ENCODE peak calls at places on chromosomes 6 and 20, in six cellular contexts. X, J, D, F, V and S are unnamed samples.

GRCh38 chr6:147716434-147716833 is 207.9 kb downstream of the SAMD5 start:
- DNase-seq in X (no peak), D (no peak), V (no peak), F (no peak), J (no peak), S (no peak)

GRCh38 chr20:17939622-17940446 is 28.8 kb downstream of the SNX5 start:
- DNase-seq in F (no peak), V (no peak), J (no peak), D (no peak), X (no peak), S (no peak)

GRCh38 chr6:9126845-9127560 is 691.7 kb upstream of the SLC35B3 start:
- DNase-seq in X (peak), D (no peak), J (no peak), V (peak), F (no peak), S (no peak)

GRCh38 chr6:112253842-112254816 is at the start of gene LAMA4:
- DNase-seq in V (peak), X (peak), D (peak), F (no peak), J (no peak), S (peak)

GRCh38 chr6:155224031-155224451 is 39.8 kb upstream of the CLDN20 start:
- DNase-seq in F (no peak), V (peak), D (no peak), X (peak), J (no peak), S (no peak)

GRCh38 chr20:24289737-24290481 is 179.5 kb upstream of the SYNDIG1 start:
- DNase-seq in D (no peak), J (no peak), V (no peak), X (no peak), F (no peak), S (no peak)

GRCh38 chr6:107731422-107732319 is 92.4 kb downstream of the SCML4 start:
- DNase-seq in D (peak), V (peak), X (no peak), F (no peak), J (no peak), S (peak)

GRCh38 chr6:100057941-100058340 is 63.9 kb upstream of the MCHR2 start:
- DNase-seq in D (no peak), F (no peak), J (no peak), V (no peak), X (no peak), S (no peak)

GRCh38 chr6:142820336-142821016 is 124.5 kb downstream of the HIVEP2 start:
- DNase-seq in J (no peak), V (no peak), F (no peak), D (no peak), X (no peak), S (no peak)

GRCh38 chr6:17965397-17965796 is 22.0 kb downstream of the KIF13A start:
- DNase-seq in V (no peak), X (peak), D (no peak), F (no peak), J (no peak), S (no peak)

GRCh38 chr20:58640446-58640845 is 10.6 kb upstream of the STX16 start:
- DNase-seq in V (no peak), J (no peak), F (no peak), D (no peak), X (peak), S (no peak)

GRCh38 chr20:11496382-11496781 is 421.3 kb upstream of the BTBD3 start:
- DNase-seq in J (no peak), F (no peak), D (no peak), V (no peak), X (no peak), S (no peak)

GRCh38 chr6:158799051-158799792 is 19.9 kb downstream of the EZR start:
- DNase-seq in D (peak), V (peak), J (peak), X (peak), F (no peak), S (peak)

GRCh38 chr6:76166297-76166696 is 93.8 kb upstream of the IMPG1 start:
- DNase-seq in V (no peak), F (no peak), D (no peak), X (no peak), J (no peak), S (no peak)

GRCh38 chr6:43838276-43839036 is 68.4 kb downstream of the VEGFA start:
- DNase-seq in F (peak), X (peak), V (peak), J (no peak), D (peak), S (no peak)

GRCh38 chr20:22533823-22534751 is 50.3 kb downstream of the FOXA2 start:
- DNase-seq in J (no peak), V (peak), F (no peak), D (no peak), X (no peak), S (no peak)

GRCh38 chr6:6841571-6841970 is 253.1 kb downstream of the LY86 start:
- DNase-seq in F (no peak), V (no peak), J (no peak), X (no peak), D (no peak), S (no peak)

GRCh38 chr6:135296715-135297114 is 115.6 kb downstream of the MYB start:
- DNase-seq in F (no peak), X (no peak), D (no peak), J (no peak), V (no peak), S (no peak)

GRCh38 chr6:15901141-15902115 is 227.5 kb upstream of the MYLIP start:
- DNase-seq in F (no peak), J (no peak), D (peak), V (peak), X (no peak), S (no peak)

GRCh38 chr6:15894973-15895858 is 232.4 kb upstream of the DTNBP1 start:
- DNase-seq in V (no peak), F (no peak), X (no peak), D (no peak), J (no peak), S (no peak)

GRCh38 chr6:15898693-15899092 is 230.2 kb upstream of the MYLIP start:
- DNase-seq in D (no peak), J (no peak), V (no peak), X (no peak), F (no peak), S (no peak)

GRCh38 chr6:15893556-15894253 is 230.9 kb upstream of the DTNBP1 start:
- DNase-seq in D (no peak), X (peak), V (peak), F (no peak), J (no peak), S (no peak)

DNA sequence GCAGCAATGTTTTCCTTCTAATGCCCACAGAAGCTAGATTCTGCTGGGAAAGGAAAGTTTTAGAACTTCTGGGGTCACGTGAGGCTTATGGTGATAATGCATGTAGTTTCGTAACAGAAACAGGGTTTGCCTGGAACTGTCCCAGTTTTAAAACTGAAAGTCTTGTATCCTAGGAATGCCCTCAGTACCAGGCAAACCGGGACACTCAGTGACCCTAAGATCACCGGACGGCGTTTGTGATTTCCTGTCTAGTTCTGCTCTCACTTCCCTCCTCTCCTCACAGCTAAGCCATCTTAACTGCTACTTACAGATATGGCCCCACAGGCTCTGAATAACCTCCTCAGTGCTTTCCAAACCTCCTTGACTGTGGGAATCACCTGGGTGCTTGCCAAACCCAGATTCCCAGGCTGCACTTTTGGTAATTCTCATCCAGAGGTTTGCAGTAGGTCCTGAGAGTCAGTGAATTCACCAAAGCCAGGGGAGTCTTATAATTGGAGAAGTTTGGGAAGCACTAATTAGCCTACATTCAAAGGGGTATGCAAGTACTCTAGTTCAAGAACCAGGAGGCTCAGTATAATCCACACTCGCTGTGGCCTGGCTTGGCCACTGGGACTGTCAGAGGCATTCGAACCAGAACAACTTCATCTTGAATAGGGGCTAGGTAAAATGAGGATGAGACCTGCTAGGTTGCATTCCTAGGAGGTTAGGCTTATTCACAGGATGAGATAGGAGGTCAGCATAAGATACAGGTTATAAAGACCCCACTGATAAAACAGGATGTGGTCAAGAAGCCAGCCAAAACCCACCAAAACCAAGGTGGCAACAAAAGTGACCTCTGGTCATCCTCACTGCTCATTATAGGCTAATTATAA is 231.6 kb upstream of the MYLIP start:
- DNase-seq in D (no peak), X (peak), F (no peak), J (no peak), V (peak), S (no peak)
- H3K4me3 ChIP-seq in D (no peak), X (peak), F (peak), J (no peak), V (no peak), S (no peak)

DNA sequence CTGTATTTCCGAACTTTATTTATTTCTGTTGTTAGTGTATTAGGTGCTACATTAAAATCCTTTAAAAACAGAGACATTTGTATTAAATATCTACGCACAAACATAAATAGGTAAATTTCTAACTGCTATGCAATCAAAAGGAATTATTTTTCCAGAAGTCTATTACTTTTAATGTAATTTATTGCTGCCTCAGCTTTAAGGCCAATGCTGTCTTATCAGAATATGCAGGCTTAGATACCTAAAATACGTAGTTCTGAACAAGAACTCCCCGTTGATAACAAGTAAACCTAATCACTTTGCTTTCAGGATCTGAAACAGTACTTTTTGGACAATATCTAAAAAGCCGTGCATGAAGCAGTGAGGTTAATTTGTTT is 33.3 kb upstream of the TCF21 start:
- DNase-seq in V (no peak), X (no peak), J (no peak), F (no peak), D (no peak), S (no peak)
- H3K4me3 ChIP-seq in V (no peak), X (no peak), J (no peak), F (no peak), D (no peak), S (no peak)

GRCh38 chr6:110039364-110039995 is 61.4 kb downstream of the GPR6 start:
- DNase-seq in F (peak), X (peak), J (peak), V (peak), D (peak), S (peak)
- H3K4me3 ChIP-seq in F (peak), X (peak), J (no peak), V (peak), D (peak), S (peak)

GRCh38 chr20:43916073-43916874 is 1.6 kb downstream of the TOX2 start:
- DNase-seq in V (peak), X (peak), D (no peak), F (no peak), J (no peak), S (no peak)

GRCh38 chr20:43914286-43914685 is 366 bp upstream of the TOX2 start:
- DNase-seq in D (no peak), J (no peak), F (no peak), X (no peak), V (no peak), S (no peak)

GRCh38 chr20:43915209-43916072 is 789 bp downstream of the TOX2 start:
- DNase-seq in D (peak), F (no peak), X (peak), J (no peak), V (peak), S (peak)

GRCh38 chr20:43913291-43914025 is 1.2 kb upstream of the TOX2 start:
- DNase-seq in V (no peak), F (no peak), D (no peak), X (no peak), J (no peak), S (no peak)

DNA sequence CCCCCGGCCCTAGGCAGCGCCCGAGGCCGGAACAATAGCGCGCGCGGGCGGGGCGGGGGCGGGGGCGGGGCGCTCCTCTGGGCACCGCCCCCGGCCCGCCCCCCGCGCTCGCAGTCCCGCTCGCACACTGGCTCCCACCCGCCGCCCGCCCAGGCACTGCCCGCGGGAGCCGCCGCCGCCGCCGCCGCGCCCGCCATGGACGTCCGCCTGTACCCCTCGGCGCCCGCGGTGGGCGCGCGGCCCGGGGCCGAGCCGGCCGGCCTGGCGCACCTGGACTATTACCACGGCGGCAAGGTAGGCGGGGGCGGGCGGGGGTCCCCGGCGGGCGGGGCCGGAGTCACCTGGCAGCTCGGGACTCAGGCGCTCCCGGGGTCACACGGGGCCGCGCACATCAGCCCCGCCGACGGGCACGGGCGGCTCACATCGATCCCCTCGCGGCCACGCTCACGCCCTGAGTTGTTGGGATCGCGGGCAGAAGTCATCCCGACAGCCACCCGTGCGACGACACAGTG is at the start of gene TOX2:
- DNase-seq in D (peak), F (no peak), J (no peak), V (peak), X (peak), S (peak)
- H3K4me3 ChIP-seq in D (peak), F (peak), J (peak), V (peak), X (peak), S (peak)

DNA sequence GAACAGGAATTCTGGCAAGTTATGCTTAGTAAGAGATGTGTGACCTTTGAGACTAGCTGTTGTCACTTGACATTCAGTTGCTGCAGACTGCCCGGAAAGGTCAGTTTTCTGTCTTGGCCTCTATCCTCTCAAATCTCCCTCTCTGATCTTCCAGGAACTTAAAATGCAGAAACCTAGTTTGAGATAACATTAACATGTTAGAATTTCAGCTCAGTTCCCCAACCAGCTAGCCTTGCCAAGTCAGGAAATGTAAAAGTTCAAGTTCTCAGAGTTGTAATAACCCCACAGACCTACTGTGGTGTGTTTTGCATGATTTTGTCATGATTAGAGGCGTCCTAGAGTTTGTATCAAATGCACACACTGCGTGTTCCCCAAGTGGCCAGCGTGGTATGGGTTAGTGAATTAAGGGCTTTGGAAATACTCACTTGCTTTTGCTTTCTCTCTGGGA is 46.6 kb downstream of the DUSP22 start:
- DNase-seq in X (no peak), F (no peak), D (no peak), V (no peak), J (no peak), S (no peak)
- H3K4me3 ChIP-seq in X (no peak), F (no peak), D (no peak), V (no peak), J (no peak), S (no peak)

GRCh38 chr20:41664584-41664983 is 46.4 kb upstream of the CHD6 start:
- DNase-seq in F (no peak), J (no peak), X (peak), D (no peak), V (no peak), S (no peak)
- H3K4me3 ChIP-seq in F (no peak), J (no peak), X (no peak), D (no peak), V (no peak), S (no peak)